ENCODE peak calls at places on chromosomes 1 and 21, in six cellular contexts. Y, V, H, K, X and B are unnamed samples.

GRCh38 chr1:94884101-94884875 is 42.6 kb downstream of the CNN3 start:
- DNase-seq in Y (no peak), K (no peak), H (peak), V (peak), X (no peak), B (no peak)

GRCh38 chr1:226372885-226373284 is 35.0 kb downstream of the PARP1 start:
- DNase-seq in Y (no peak), H (no peak), K (no peak), V (no peak), X (no peak), B (no peak)

GRCh38 chr1:203420220-203420705 is 55.3 kb upstream of the PRELP start:
- DNase-seq in H (no peak), V (no peak), K (no peak), X (no peak), Y (no peak), B (no peak)

GRCh38 chr1:212699839-212700596 is at the start of gene BATF3:
- DNase-seq in K (no peak), H (no peak), X (peak), V (peak), Y (no peak), B (peak)

GRCh38 chr1:243343970-243344749 is 88.3 kb downstream of the SDCCAG8 start:
- DNase-seq in Y (no peak), K (no peak), X (no peak), V (peak), H (peak), B (no peak)

GRCh38 chr21:33441489-33442477 is 38.0 kb downstream of the TMEM50B start:
- DNase-seq in Y (peak), K (no peak), V (peak), X (no peak), H (peak), B (no peak)

GRCh38 chr1:38475624-38476005 is 384.0 kb downstream of the RRAGC start:
- DNase-seq in X (no peak), K (no peak), H (no peak), V (no peak), Y (no peak), B (no peak)

GRCh38 chr1:202998836-202999750 is 8.1 kb upstream of the TMEM183A start:
- DNase-seq in X (peak), Y (no peak), V (peak), K (no peak), H (peak), B (peak)

GRCh38 chr21:14875704-14876364 is 189.0 kb downstream of the NRIP1 start:
- DNase-seq in Y (no peak), V (peak), X (no peak), K (no peak), H (no peak), B (no peak)

DNA sequence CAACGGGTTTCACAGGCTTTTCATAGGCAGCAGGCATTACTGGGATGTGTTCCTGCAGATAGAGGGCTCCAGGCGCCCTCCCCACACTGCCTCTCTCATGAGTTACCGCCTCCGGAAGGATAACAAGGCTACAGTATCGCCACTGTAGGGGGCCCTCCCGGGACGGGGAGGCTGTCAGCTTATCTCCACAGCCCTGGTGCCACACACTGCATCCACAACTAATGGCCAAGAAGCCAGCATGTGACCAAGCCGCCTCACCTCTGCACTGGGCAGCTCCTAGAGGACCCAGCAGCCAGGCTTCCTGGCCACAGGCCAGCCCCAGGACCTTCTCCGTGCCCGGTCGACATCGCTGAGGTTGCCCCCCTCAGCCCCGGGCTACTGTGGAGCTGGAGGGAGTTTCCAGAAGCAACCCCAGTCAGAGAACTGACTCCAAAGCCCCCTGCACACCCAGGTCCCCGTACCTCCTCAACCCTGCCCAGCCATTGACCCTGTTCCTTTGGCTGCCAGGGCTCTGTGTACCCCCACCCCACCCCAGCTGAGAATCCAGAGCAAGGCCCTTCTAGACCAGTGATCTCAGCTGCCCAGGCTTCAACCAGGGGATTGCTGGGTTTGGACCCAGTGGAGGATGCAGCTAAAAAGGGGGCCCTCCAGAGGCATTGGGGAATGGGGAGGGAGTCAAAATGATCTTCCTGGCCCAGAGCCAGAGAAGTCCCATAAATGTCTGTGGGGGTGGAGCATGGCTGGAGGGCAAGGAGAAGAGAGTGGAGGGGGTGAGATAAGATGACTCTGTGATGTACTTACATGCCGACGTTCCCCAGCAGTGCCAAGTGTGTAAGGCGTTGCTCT is 45.0 kb downstream of the NEK2 start:
- DNase-seq in H (no peak), X (no peak), K (no peak), V (no peak), Y (no peak), B (no peak)
- TF ChIP-seq CTCF in H (no peak), X (no peak), K (no peak), V (peak), Y (peak), B (no peak)

DNA sequence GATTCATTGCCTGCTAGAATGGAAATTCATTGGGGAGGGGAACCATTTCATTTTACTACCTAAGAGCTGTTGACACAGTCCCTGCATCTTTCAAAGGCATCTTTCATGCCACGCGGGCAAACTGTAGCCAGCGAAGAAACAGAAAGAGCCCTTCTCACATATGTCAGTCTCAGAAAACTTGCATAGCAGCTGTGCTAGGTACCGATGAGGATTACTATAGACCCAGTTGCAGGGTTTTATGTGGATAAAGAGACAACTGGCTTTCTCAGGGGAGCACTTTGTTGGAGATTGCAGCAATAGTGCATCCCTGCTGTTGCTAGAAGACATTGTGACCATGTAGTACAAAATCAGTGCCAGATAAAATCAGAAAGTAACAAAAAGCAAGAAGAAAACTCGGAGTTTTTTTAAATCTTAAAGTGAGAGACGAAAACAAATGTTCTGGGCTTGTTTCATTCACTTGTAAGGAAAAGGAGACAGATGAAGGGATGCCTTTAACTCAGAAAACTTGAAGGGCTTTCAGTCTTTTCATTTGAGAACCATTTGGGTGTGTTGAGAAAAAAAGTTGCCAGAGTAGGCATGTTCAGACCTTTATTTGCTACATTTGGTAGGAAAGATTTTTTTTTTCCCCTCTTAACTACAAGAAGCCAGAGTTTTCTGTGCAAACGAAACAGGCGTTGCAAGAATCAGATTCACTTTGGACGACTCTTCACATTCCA is 804.1 kb downstream of the USP25 start:
- DNase-seq in H (no peak), K (no peak), Y (no peak), X (no peak), V (no peak), B (no peak)
- TF ChIP-seq CTCF in H (no peak), K (no peak), Y (no peak), X (no peak), V (no peak), B (no peak)

GRCh38 chr1:63524166-63524565 is 841 bp downstream of the EFCAB7 start:
- DNase-seq in V (no peak), K (no peak), H (no peak), Y (no peak), X (no peak), B (no peak)
- TF ChIP-seq CTCF in V (no peak), K (no peak), H (no peak), Y (no peak), X (no peak), B (no peak)

GRCh38 chr1:225004396-225004795 is 74.9 kb downstream of the DNAH14 start:
- DNase-seq in H (no peak), V (no peak), K (no peak), Y (no peak), X (no peak), B (no peak)
- TF ChIP-seq CTCF in H (no peak), V (peak), K (no peak), Y (peak), X (no peak), B (peak)

GRCh38 chr1:92965003-92965402 is 3.7 kb upstream of the DIPK1A start:
- DNase-seq in V (no peak), X (peak), K (no peak), Y (no peak), H (no peak), B (no peak)

GRCh38 chr1:92972413-92973129 is 11.3 kb upstream of the DIPK1A start:
- DNase-seq in V (no peak), Y (no peak), X (no peak), H (no peak), K (no peak), B (no peak)

GRCh38 chr1:92969517-92969916 is 8.3 kb upstream of the DIPK1A start:
- DNase-seq in Y (no peak), X (no peak), V (no peak), H (no peak), K (no peak), B (no peak)

GRCh38 chr1:92970990-92971689 is 9.9 kb upstream of the DIPK1A start:
- DNase-seq in K (no peak), X (no peak), V (no peak), Y (no peak), H (no peak), B (no peak)

GRCh38 chr1:92968138-92969032 is 7.1 kb upstream of the DIPK1A start:
- DNase-seq in H (no peak), Y (no peak), X (no peak), V (peak), K (no peak), B (no peak)
- TF ChIP-seq CTCF in H (peak), Y (peak), X (peak), V (peak), K (peak), B (peak)

DNA sequence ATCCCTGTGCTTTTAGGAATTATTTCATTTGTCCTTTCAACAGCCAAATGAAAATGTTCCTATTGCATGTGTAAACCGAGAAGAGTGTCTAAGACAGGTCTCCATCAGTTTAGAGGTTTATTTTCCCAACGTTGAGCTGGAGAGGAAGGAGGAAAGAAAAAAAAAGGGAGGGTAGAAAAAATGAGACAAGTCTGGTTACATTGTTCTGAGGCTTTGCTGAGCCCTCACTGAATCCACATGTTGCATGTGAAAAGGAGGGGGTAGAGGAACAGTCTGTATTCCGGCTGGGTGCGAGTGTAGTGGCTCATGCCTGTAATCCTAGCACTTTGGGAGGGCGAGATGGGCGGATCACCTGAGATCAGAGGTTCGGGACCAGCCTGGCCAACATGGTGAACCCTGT is 19.2 kb upstream of the PDIK1L start:
- DNase-seq in H (no peak), Y (no peak), V (no peak), X (no peak), K (no peak), B (no peak)
- TF ChIP-seq CTCF in H (no peak), Y (no peak), V (no peak), X (no peak), K (no peak), B (no peak)

GRCh38 chr1:15282038-15282437 is 35.0 kb downstream of the FHAD1 start:
- DNase-seq in V (no peak), X (no peak), Y (no peak), H (no peak), K (no peak), B (no peak)

GRCh38 chr1:15282810-15283474 is 35.9 kb downstream of the FHAD1 start:
- DNase-seq in V (no peak), K (no peak), H (no peak), X (no peak), Y (no peak), B (no peak)

GRCh38 chr1:15280416-15280815 is 33.4 kb downstream of the FHAD1 start:
- DNase-seq in Y (no peak), V (no peak), X (no peak), K (no peak), H (no peak), B (no peak)

GRCh38 chr1:15286452-15286851 is 39.4 kb downstream of the FHAD1 start:
- DNase-seq in H (no peak), V (no peak), X (no peak), K (no peak), Y (no peak), B (no peak)

DNA sequence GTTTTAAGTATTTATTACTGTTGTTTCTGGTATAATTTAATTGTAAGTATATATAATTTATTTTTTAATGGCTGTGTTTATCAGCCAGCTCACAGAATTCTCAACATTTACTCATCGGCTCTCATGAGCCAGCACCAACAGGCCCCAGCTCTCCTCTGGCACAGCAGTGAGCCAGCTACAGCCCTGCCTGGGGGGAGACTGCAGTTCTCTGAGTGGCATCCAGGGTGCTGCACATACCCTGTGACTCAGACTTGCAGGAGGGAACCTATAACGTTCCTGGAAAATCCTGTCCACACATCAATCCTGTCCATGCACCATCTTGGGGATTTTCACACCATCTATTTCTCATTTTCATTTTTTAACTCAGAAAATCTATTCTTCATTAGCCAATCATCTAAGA is 36.5 kb downstream of the FHAD1 start:
- DNase-seq in X (no peak), V (no peak), H (peak), Y (no peak), K (no peak), B (no peak)
- TF ChIP-seq CTCF in X (no peak), V (peak), H (peak), Y (peak), K (no peak), B (no peak)

DNA sequence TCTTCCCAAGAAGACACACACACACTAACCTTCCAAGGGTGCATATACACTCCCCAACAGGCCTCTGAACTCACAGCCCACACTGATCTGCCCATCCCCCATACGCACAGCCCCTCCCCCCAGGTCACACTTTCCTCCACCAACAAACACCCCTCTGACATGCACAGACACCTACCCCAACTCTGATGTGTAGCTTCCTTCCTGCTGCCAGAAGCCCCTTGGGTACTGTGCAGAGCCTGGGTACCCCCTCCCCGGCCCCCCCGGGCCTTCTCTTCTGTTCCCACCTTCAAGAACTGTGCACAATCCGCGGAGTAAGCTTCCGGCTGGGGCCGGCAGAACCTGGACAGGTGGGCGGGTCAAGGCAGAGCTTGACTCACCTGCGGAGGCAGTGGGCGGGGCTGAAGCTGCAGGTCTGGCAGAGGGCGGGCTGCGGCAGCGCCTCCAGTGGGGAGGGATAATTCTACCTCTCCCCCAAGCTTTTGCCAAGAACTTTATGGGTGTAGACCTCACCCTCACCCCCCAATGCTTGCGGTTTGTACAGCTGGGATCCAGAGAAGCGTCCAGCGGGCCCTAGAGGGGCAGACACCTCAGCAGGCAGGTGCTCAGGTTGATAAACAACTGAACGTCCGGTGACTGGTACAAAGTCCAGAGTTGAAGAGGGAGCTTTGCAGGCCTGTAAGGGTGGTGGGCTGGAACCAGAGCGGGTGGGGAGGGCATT is at the start of gene C1orf210:
- DNase-seq in Y (no peak), H (no peak), V (no peak), K (peak), X (no peak), B (no peak)
- TF ChIP-seq CTCF in Y (no peak), H (no peak), V (no peak), K (no peak), X (no peak), B (no peak)

GRCh38 chr1:46529031-46529630 is 22.3 kb downstream of the KNCN start:
- DNase-seq in K (no peak), H (no peak), Y (no peak), V (no peak), X (no peak), B (no peak)

GRCh38 chr1:46532095-46532494 is 19.4 kb downstream of the KNCN start:
- DNase-seq in H (no peak), X (no peak), K (no peak), V (no peak), Y (no peak), B (no peak)

GRCh38 chr1:46530311-46530710 is 21.1 kb downstream of the KNCN start:
- DNase-seq in V (no peak), K (no peak), Y (no peak), H (no peak), X (no peak), B (no peak)

GRCh38 chr1:46532498-46533178 is 18.8 kb downstream of the KNCN start:
- DNase-seq in V (peak), K (no peak), Y (no peak), X (peak), H (peak), B (peak)

DNA sequence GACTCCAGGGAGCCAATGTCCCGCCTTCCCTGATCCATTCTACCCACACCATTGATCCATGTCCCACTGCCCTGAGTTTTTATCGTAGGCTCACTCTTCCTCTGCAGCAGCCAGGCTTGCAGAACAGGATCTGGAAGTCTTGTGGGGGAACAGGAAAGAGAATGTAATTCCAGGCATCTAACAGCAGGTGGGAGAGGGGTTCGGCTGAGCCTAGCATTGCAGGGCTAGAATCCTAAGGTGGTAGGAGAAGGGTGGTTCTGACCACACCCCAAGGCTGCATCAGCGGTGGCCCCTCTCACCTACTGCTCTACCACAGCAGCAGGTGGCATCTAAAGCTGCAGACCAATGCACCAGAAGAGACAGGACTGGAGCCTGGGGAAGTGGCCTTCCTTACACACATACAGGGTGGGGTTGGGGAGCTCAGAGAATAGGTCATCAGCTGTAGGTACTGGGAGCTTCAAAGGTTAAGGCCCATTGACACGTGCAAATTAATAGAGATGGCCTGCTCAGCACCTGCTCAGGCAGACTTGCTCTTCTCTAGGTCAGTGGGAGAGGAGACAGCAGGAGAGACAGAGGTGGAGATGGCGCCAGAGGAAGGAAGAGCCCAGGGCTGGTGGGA is 20.5 kb downstream of the KNCN start:
- DNase-seq in X (no peak), H (no peak), V (no peak), Y (no peak), K (no peak), B (no peak)
- TF ChIP-seq CTCF in X (no peak), H (peak), V (peak), Y (peak), K (no peak), B (peak)